ENCODE peak calls at places on chromosome 9, in four cellular contexts. U is HEK293T, Q is WTC11, B is HepG2. Z is an unnamed sample.

GRCh38 chr9:133188006-133188842 is 20.8 kb downstream of the OBP2B start:
- DNase-seq in B (peak), Q (peak), U (peak), Z (peak)

GRCh38 chr9:35000535-35001284 is 11.2 kb downstream of the DNAJB5 start:
- DNase-seq in B (no peak), Q (no peak), U (no peak), Z (no peak)

GRCh38 chr9:120934271-120934670 is 7.7 kb upstream of the TRAF1 start:
- DNase-seq in B (no peak), U (no peak), Q (no peak), Z (no peak)

GRCh38 chr9:93082841-93083411 is 13.1 kb upstream of the CARD19 start:
- DNase-seq in Q (peak), U (no peak), B (no peak), Z (no peak)

GRCh38 chr9:116156621-116157314 is 3.2 kb downstream of the PAPPA start:
- DNase-seq in Q (peak), U (peak), B (no peak), Z (peak)

GRCh38 chr9:132896906-132897305 is 18.2 kb downstream of the SPACA9 start:
- DNase-seq in U (no peak), B (no peak), Q (no peak), Z (no peak)

GRCh38 chr9:33447404-33448158 is at the start of gene AQP3:
- DNase-seq in U (peak), Q (peak), B (peak), Z (peak)

GRCh38 chr9:36063804-36064447 is 27.2 kb downstream of the RECK start:
- DNase-seq in U (no peak), B (no peak), Q (no peak), Z (no peak)

GRCh38 chr9:105858284-105858683 is 163.9 kb downstream of the TMEM38B start:
- DNase-seq in U (no peak), B (no peak), Q (no peak), Z (no peak)

GRCh38 chr9:132201139-132201538 is 39.3 kb downstream of the NTNG2 start:
- DNase-seq in B (no peak), U (no peak), Q (no peak), Z (no peak)

GRCh38 chr9:138053996-138054752 is 176.6 kb downstream of the CACNA1B start:
- DNase-seq in U (no peak), B (no peak), Q (peak), Z (peak)

GRCh38 chr9:19498015-19498414 is 89.2 kb downstream of the ACER2 start:
- DNase-seq in U (no peak), B (no peak), Q (no peak), Z (no peak)

GRCh38 chr9:95024097-95024671 is 293.3 kb downstream of the FANCC start:
- DNase-seq in U (no peak), B (peak), Q (no peak), Z (no peak)

GRCh38 chr9:115941561-115942315 is 211.9 kb upstream of the PAPPA start:
- DNase-seq in Q (no peak), U (no peak), B (no peak), Z (no peak)

GRCh38 chr9:136773386-136774044 is 9.2 kb upstream of the LCN15 start:
- DNase-seq in U (peak), Q (peak), B (peak), Z (peak)

GRCh38 chr9:101566904-101567724 is 27.7 kb downstream of the PPP3R2 start:
- DNase-seq in Q (peak), B (peak), U (peak), Z (peak)

GRCh38 chr9:100190339-100190738 is 91.3 kb downstream of the INVS start:
- DNase-seq in B (no peak), U (no peak), Q (no peak), Z (no peak)

GRCh38 chr9:107819772-107820171 is 330.2 kb upstream of the KLF4 start:
- DNase-seq in B (no peak), U (no peak), Q (no peak), Z (no peak)

GRCh38 chr9:34546834-34547827 is 24.3 kb upstream of the ENHO start:
- DNase-seq in U (peak), B (peak), Q (peak), Z (peak)

GRCh38 chr9:133888048-133888778 is 103.9 kb downstream of the VAV2 start:
- DNase-seq in B (peak), U (peak), Q (no peak), Z (no peak)

GRCh38 chr9:70293214-70293613 is 34.4 kb downstream of the SMC5 start:
- DNase-seq in Q (no peak), U (no peak), B (no peak), Z (no peak)

GRCh38 chr9:86300701-86301100 is 18.4 kb upstream of the ISCA1 start:
- DNase-seq in U (no peak), Q (no peak), B (no peak), Z (no peak)

GRCh38 chr9:86304236-86304730 is 21.9 kb upstream of the ISCA1 start:
- DNase-seq in Q (no peak), B (no peak), U (no peak), Z (no peak)

GRCh38 chr9:86303316-86303975 is 21.1 kb upstream of the ISCA1 start:
- DNase-seq in B (no peak), U (no peak), Q (no peak), Z (peak)

GRCh38 chr9:86298873-86299272 is 16.5 kb upstream of the ISCA1 start:
- DNase-seq in U (no peak), B (no peak), Q (no peak), Z (no peak)
- TF ChIP-seq ELF4 in U (no peak), B (no peak), Q (no peak), Z (no peak)

GRCh38 chr9:2066312-2067273 is 51.4 kb downstream of the SMARCA2 start:
- DNase-seq in Q (no peak), B (peak), U (no peak), Z (no peak)
- TF ChIP-seq ELF4 in Q (no peak), B (no peak), U (no peak), Z (no peak)

DNA sequence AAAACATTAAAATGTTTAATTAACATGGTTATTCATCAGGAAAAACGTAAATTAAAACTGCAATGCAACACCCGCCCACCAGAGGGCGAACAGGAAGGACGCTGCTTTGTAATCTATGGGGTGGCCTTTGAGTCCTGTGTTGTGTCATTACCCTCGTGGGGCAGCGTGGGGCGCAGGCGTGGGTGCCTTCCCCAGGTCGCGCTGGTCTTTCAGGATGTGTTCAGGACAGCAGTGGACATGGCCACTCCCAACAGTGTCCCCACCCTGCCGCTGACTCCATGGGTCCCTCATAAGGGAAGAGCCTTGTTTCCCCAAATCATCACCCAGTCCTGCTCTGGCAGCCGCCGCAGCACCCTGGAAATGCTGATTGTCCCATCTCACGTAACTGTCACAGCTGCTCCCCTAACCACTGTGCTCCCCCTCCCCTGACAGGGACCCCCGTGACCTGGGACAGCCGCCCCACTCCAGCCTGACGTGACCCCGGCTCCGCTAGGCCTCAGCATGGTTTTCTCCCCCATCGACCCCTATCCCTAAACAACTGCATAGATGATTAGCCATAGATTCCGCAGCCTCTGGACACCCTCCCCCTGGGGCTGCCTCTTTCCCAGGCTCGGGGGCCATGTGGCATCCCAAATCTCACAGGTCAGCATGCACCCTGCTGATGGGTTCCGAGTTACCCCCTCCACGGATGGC is 36.4 kb downstream of the GLT6D1 start:
- DNase-seq in U (peak), B (no peak), Q (peak), Z (peak)
- TF ChIP-seq ELF4 in U (no peak), B (no peak), Q (no peak), Z (no peak)

GRCh38 chr9:114503009-114503408 is 2.3 kb downstream of the WHRN start:
- DNase-seq in U (no peak), B (no peak), Q (no peak), Z (no peak)

GRCh38 chr9:114501786-114502682 is 3.2 kb downstream of the WHRN start:
- DNase-seq in U (peak), B (peak), Q (peak), Z (peak)

GRCh38 chr9:114504341-114505186 is 709 bp downstream of the WHRN start:
- DNase-seq in B (no peak), Q (peak), U (peak), Z (peak)

GRCh38 chr9:114505187-114506081 is at the start of gene WHRN:
- DNase-seq in U (peak), B (peak), Q (peak), Z (peak)

GRCh38 chr9:114503522-114504340 is 1.5 kb downstream of the WHRN start:
- DNase-seq in Q (no peak), B (no peak), U (no peak), Z (no peak)
- TF ChIP-seq ELF4 in Q (no peak), B (no peak), U (no peak), Z (no peak)

GRCh38 chr9:21095561-21095960 is 17.8 kb upstream of the IFNB1 start:
- DNase-seq in B (no peak), Q (no peak), U (no peak), Z (no peak)

GRCh38 chr9:21102311-21102710 is 24.6 kb upstream of the IFNB1 start:
- DNase-seq in Q (no peak), U (no peak), B (no peak), Z (no peak)

GRCh38 chr9:21096172-21096900 is 18.6 kb upstream of the IFNB1 start:
- DNase-seq in B (no peak), Q (no peak), U (no peak), Z (no peak)

GRCh38 chr9:21096901-21097255 is 19.1 kb upstream of the IFNB1 start:
- DNase-seq in B (no peak), U (no peak), Q (no peak), Z (no peak)

GRCh38 chr9:21097817-21098216 is 20.1 kb upstream of the IFNB1 start:
- DNase-seq in Q (no peak), U (no peak), B (no peak), Z (no peak)
- TF ChIP-seq ELF4 in Q (no peak), U (no peak), B (no peak), Z (no peak)

GRCh38 chr9:83307051-83307724 is 231.0 kb downstream of the FRMD3 start:
- DNase-seq in B (no peak), U (no peak), Q (no peak), Z (no peak)

GRCh38 chr9:83315649-83316048 is 222.6 kb downstream of the FRMD3 start:
- DNase-seq in B (no peak), U (no peak), Q (no peak), Z (no peak)

GRCh38 chr9:83313771-83314170 is 224.4 kb downstream of the FRMD3 start:
- DNase-seq in Q (no peak), U (no peak), B (no peak), Z (no peak)

DNA sequence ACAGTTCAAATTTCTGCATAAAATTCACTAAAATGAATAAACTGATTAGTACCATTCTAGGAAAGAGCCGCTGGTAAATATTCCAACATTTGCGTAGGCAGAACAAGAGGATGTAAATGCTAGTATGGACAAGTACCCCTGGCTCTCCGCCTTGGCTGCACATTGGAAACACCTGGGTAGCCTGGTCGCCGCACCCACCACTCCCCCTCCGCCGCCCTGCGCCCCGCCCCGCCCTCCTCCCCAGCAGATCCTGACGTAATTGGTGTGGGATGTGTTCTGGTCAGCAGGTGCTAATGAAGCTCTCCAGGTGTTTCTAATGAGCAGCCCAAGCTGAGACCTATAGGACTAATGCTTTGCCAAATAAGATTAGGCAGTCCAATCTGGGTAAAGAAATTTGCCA is 225.7 kb downstream of the FRMD3 start:
- DNase-seq in Q (no peak), U (no peak), B (no peak), Z (no peak)
- TF ChIP-seq ELF4 in Q (no peak), U (no peak), B (no peak), Z (no peak)

GRCh38 chr9:99056876-99057664 is 47.8 kb upstream of the TGFBR1 start:
- DNase-seq in Q (no peak), B (no peak), U (no peak), Z (no peak)
- TF ChIP-seq ELF4 in Q (no peak), B (no peak), U (no peak), Z (no peak)

Z was measured in K562.